ENCODE peak calls at places on chromosomes 11 and 22, in ten cellular contexts. C is left ventricle myocardium inferior, E is brain microvascular endothelial cell, K is body of pancreas, D is uterus, H is AG09319, J is GM23338, B is A549, G is endothelial cell, I is cardiac muscle cell. U is an unnamed sample.

GRCh38 chr22:39431821-39432251 is 25.0 kb upstream of the MGAT3 start:
- DNase-seq in K (no peak), G (no peak), I (no peak), J (no peak), D (no peak), B (no peak), H (no peak), C (peak), E (peak), U (no peak)

GRCh38 chr22:22479116-22479515 is 29.4 kb downstream of the ZNF280B start:
- DNase-seq in J (no peak), H (no peak), D (no peak), C (no peak), G (no peak), E (no peak), K (no peak), B (no peak), I (no peak), U (no peak)

GRCh38 chr11:12397953-12398352 is 20.6 kb downstream of the PARVA start:
- DNase-seq in H (peak), I (no peak), B (no peak), G (no peak), D (peak), J (no peak), E (peak), C (peak), K (no peak), U (no peak)

GRCh38 chr11:85619497-85619896 is 7.6 kb downstream of the DLG2 start:
- DNase-seq in J (no peak), D (no peak), I (no peak), B (no peak), K (no peak), C (no peak), E (no peak), G (no peak), H (no peak), U (peak)

GRCh38 chr11:73223998-73224730 is 6.1 kb downstream of the P2RY2 start:
- DNase-seq in E (no peak), K (no peak), H (no peak), G (no peak), B (no peak), J (no peak), I (no peak), D (peak), C (no peak), U (no peak)

GRCh38 chr11:34773826-34774225 is 142.4 kb downstream of the APIP start:
- DNase-seq in B (no peak), D (no peak), K (no peak), J (no peak), E (no peak), C (no peak), G (no peak), I (no peak), H (no peak), U (no peak)

GRCh38 chr11:36376888-36377758 is 81.0 kb downstream of the PRR5L start:
- DNase-seq in E (peak), G (peak), J (peak), H (no peak), C (peak), K (peak), D (peak), B (peak), I (peak), U (peak)

GRCh38 chr11:111091341-111091740 is 154.2 kb upstream of the POU2AF2 start:
- DNase-seq in D (peak), J (no peak), I (no peak), G (no peak), E (no peak), H (no peak), K (no peak), C (no peak), B (no peak), U (no peak)

GRCh38 chr11:61955416-61956135 is 5.4 kb downstream of the BEST1 start:
- DNase-seq in C (no peak), I (peak), E (no peak), J (peak), K (no peak), H (no peak), G (no peak), D (peak), B (no peak), U (peak)

GRCh38 chr22:48689206-48689605 is 1138.5 kb downstream of the BRD1 start:
- DNase-seq in J (no peak), I (no peak), K (no peak), G (no peak), D (no peak), B (no peak), H (no peak), E (no peak), C (no peak), U (no peak)

GRCh38 chr11:47502767-47503166 is 50.2 kb downstream of the CELF1 start:
- DNase-seq in D (no peak), G (no peak), C (no peak), E (no peak), H (no peak), B (no peak), I (no peak), K (no peak), J (no peak), U (no peak)

GRCh38 chr22:19037282-19038163 is 84.7 kb downstream of the DGCR2 start:
- DNase-seq in D (peak), K (no peak), B (no peak), C (no peak), G (no peak), E (no peak), H (no peak), J (no peak), I (no peak), U (no peak)

GRCh38 chr11:27331984-27332383 is 31.0 kb downstream of the CCDC34 start:
- DNase-seq in D (no peak), H (no peak), K (no peak), G (no peak), E (peak), J (no peak), B (no peak), I (no peak), C (no peak), U (no peak)

GRCh38 chr11:65386307-65387081 is at the start of gene FRMD8:
- DNase-seq in E (peak), I (peak), G (peak), C (peak), J (peak), D (peak), K (peak), B (peak), H (peak), U (peak)

GRCh38 chr11:116457336-116458007 is 315.3 kb downstream of the BUD13 start:
- DNase-seq in B (no peak), D (no peak), K (no peak), I (no peak), H (no peak), C (no peak), J (no peak), E (no peak), G (no peak), U (no peak)

GRCh38 chr22:48594016-48594756 is 1233.5 kb downstream of the BRD1 start:
- DNase-seq in B (no peak), D (no peak), C (no peak), E (no peak), G (no peak), J (no peak), K (no peak), I (no peak), H (no peak), U (no peak)

DNA sequence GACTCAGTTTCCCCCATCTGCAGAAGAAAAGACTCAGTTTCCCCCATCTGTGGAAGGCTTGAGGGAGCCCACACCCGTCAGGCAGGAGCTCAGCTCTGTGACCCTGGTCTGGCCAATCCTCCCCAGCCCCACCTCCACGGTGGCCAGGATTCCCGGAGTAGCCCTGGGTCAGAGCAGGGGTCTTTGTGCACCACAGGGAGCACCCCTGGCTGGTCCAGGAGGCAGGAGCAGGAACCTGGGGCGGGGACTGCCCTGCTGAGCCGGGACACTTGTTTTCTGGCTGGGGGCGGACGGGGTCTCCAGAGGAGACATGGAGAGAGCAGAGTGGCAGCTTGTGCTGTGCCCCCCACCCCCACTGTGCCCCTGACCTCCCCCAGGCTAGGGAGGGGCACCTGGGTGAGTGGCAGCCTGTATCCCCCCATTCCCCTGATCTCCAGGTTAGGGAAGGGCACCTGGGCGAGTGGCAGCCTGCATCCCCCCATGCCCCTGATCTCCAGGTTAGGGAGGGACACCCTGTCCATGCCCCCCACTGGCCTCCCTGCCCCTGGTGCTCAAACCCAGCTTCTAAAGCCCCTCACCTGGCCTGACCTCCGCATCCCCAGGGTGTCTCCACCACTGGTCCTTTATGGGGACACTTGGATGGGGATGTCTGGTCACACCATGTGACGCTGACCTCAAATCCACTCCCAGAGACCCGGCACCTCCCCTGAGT is 18.8 kb downstream of the IL17REL start:
- DNase-seq in J (no peak), E (no peak), B (no peak), G (no peak), K (no peak), C (no peak), D (no peak), H (no peak), I (no peak), U (no peak)
- TF ChIP-seq CTCF in J (no peak), E (no peak), B (no peak), G (no peak), K (no peak), C (peak), D (no peak), H (no peak), I (no peak), U (no peak)

GRCh38 chr11:95788921-95789505 is 569 bp downstream of the FAM76B start:
- DNase-seq in D (no peak), E (peak), K (peak), G (peak), H (no peak), J (peak), I (peak), C (no peak), B (peak), U (no peak)
- TF ChIP-seq CTCF in D (no peak), E (peak), K (no peak), G (peak), H (peak), J (peak), I (peak), C (peak), B (no peak), U (no peak)

GRCh38 chr22:45594123-45594941 is 77.3 kb upstream of the ATXN10 start:
- DNase-seq in H (no peak), E (no peak), B (no peak), D (no peak), J (no peak), I (no peak), G (no peak), K (no peak), C (no peak), U (no peak)
- TF ChIP-seq CTCF in H (no peak), E (no peak), B (no peak), D (no peak), J (no peak), I (no peak), G (no peak), K (no peak), C (no peak), U (no peak)

GRCh38 chr11:44654057-44654456 is 72.7 kb upstream of the TSPAN18 start:
- DNase-seq in C (no peak), J (no peak), H (no peak), I (no peak), K (no peak), E (no peak), D (no peak), B (no peak), G (no peak), U (no peak)

GRCh38 chr11:44661311-44661717 is 65.4 kb upstream of the TSPAN18 start:
- DNase-seq in D (no peak), G (no peak), I (no peak), E (no peak), H (no peak), C (no peak), J (no peak), K (no peak), B (no peak), U (no peak)

GRCh38 chr11:44654596-44654995 is 72.2 kb upstream of the TSPAN18 start:
- DNase-seq in K (no peak), B (no peak), I (no peak), C (no peak), G (no peak), H (no peak), E (no peak), D (no peak), J (no peak), U (no peak)

GRCh38 chr11:44659641-44660040 is 67.1 kb upstream of the TSPAN18 start:
- DNase-seq in K (no peak), J (no peak), C (peak), B (no peak), H (no peak), D (peak), E (no peak), I (no peak), G (no peak), U (no peak)

GRCh38 chr11:44658451-44658850 is 68.3 kb upstream of the TSPAN18 start:
- DNase-seq in J (peak), D (no peak), G (peak), I (peak), B (peak), H (no peak), K (no peak), E (peak), C (no peak), U (no peak)
- TF ChIP-seq CTCF in J (peak), D (no peak), G (peak), I (peak), B (no peak), H (peak), K (no peak), E (peak), C (peak), U (no peak)